ENCODE peak calls at places on chromosomes 16 and 17, in four cellular contexts. B is amygdala; P is stimulated activated CD4-positive, alpha-beta T cell treated with anti-CD3 and anti-CD28 coated beads, Interleukin-15, amount 100 ng/mL, for 1 hour; C is PC-3. D is an unnamed sample.

GRCh38 chr17:50021681-50022370 is 26.8 kb upstream of the DLX3 start:
- DNase-seq in C (no peak), B (no peak), P (no peak), D (no peak)

GRCh38 chr16:19745286-19746018 is 27.4 kb downstream of the IQCK start:
- DNase-seq in C (peak; percentile 39), B (no peak), P (no peak), D (no peak)

GRCh38 chr17:17354560-17355357 is 51.6 kb downstream of the NT5M start:
- DNase-seq in C (peak; percentile 86), B (peak; percentile 39), P (peak; percentile 56), D (peak; percentile 70)

GRCh38 chr17:61454095-61454931 is 2.1 kb downstream of the TBX4 start:
- DNase-seq in P (no peak), C (no peak), B (no peak), D (no peak)

GRCh38 chr17:73592531-73592961 is 51.7 kb downstream of the SDK2 start:
- DNase-seq in P (no peak), C (no peak), B (no peak), D (no peak)

GRCh38 chr17:40556884-40557414 is 8.3 kb downstream of the CCR7 start:
- DNase-seq in C (no peak), B (no peak), P (no peak), D (no peak)

GRCh38 chr16:50281391-50282009 is 15.1 kb downstream of the ADCY7 start:
- DNase-seq in B (no peak), P (no peak), C (no peak), D (no peak)

GRCh38 chr17:42288078-42288984 is at the start of gene STAT5A:
- DNase-seq in B (peak; percentile 28), C (no peak), P (peak; percentile 59), D (peak; percentile 77)

GRCh38 chr17:27846042-27846655 is 45.8 kb upstream of the NOS2 start:
- DNase-seq in P (peak; percentile 2), B (no peak), C (no peak), D (no peak)

GRCh38 chr17:80464486-80464885 is 11.9 kb downstream of the NPTX1 start:
- DNase-seq in B (no peak), P (no peak), C (no peak), D (no peak)

GRCh38 chr17:21113106-21113690 is 13.6 kb upstream of the DHRS7B start:
- DNase-seq in C (no peak), B (no peak), P (no peak), D (no peak)

GRCh38 chr17:8391711-8392110 is 5.9 kb downstream of the RNF222 start:
- DNase-seq in B (no peak), C (peak; percentile 16), P (no peak), D (peak; percentile 46)

GRCh38 chr17:10631048-10631700 is 25.9 kb downstream of the MYH3 start:
- DNase-seq in B (no peak), C (peak; percentile 29), P (no peak), D (peak; percentile 39)

GRCh38 chr17:4986951-4987766 is at the start of gene CAMTA2:
- DNase-seq in B (peak; percentile 75), P (peak; percentile 71), C (peak; percentile 55), D (peak; percentile 85)

GRCh38 chr16:68290455-68290854 is 20.3 kb downstream of the SLC7A6OS start:
- DNase-seq in C (no peak), P (no peak), B (no peak), D (no peak)

GRCh38 chr16:68686905-68687304 is 41.8 kb downstream of the CDH3 start:
- DNase-seq in B (no peak), C (no peak), P (no peak), D (no peak)

GRCh38 chr17:58007781-58008706 is 998 bp upstream of the SRSF1 start:
- DNase-seq in B (no peak), P (no peak), C (no peak), D (no peak)

GRCh38 chr17:82863941-82864720 is 24.3 kb upstream of the ZNF750 start:
- DNase-seq in P (peak; percentile 75), C (peak; percentile 16), B (no peak), D (peak; percentile 53)